ENCODE peak calls at places on chromosomes 11 and 22, in five cellular contexts. One of them, this sample, is unnamed.

GRCh38 chr11:71080239-71081097 is 171.9 kb downstream of the SHANK2 start:
- DNase-seq in HuH-7.5: peak; percentile 85
- DNase-seq in M059J: peak; percentile 71
- DNase-seq in skeletal muscle cell: no peak
- DNase-seq in activated T-cell treated with anti-CD3 and anti-CD28 coated beads for 1 hour: no peak
- DNase-seq in this sample: peak; percentile 85

GRCh38 chr11:5071815-5072214 is 2.4 kb downstream of the OR52E1 start:
- DNase-seq in HuH-7.5: no peak
- DNase-seq in M059J: no peak
- DNase-seq in skeletal muscle cell: no peak
- DNase-seq in activated T-cell treated with anti-CD3 and anti-CD28 coated beads for 1 hour: no peak
- DNase-seq in this sample: peak; percentile 10

GRCh38 chr11:11155962-11156815 is 196.9 kb downstream of the CSNK2A3 start:
- DNase-seq in HuH-7.5: peak; percentile 30
- DNase-seq in M059J: no peak
- DNase-seq in skeletal muscle cell: no peak
- DNase-seq in activated T-cell treated with anti-CD3 and anti-CD28 coated beads for 1 hour: peak; percentile 42
- DNase-seq in this sample: peak; percentile 30

GRCh38 chr11:75600356-75600755 is 38.3 kb downstream of the SERPINH1 start:
- DNase-seq in HuH-7.5: no peak
- DNase-seq in M059J: no peak
- DNase-seq in skeletal muscle cell: no peak
- DNase-seq in activated T-cell treated with anti-CD3 and anti-CD28 coated beads for 1 hour: no peak
- DNase-seq in this sample: no peak

GRCh38 chr22:23849009-23850006 is 8.4 kb upstream of the SLC2A11 start:
- DNase-seq in HuH-7.5: peak; percentile 93
- DNase-seq in M059J: peak; percentile 61
- DNase-seq in skeletal muscle cell: no peak
- DNase-seq in activated T-cell treated with anti-CD3 and anti-CD28 coated beads for 1 hour: peak; percentile 81
- DNase-seq in this sample: peak; percentile 79

GRCh38 chr11:6111635-6112034 is 4.2 kb downstream of the OR56B4 start:
- DNase-seq in HuH-7.5: no peak
- DNase-seq in M059J: no peak
- DNase-seq in skeletal muscle cell: no peak
- DNase-seq in activated T-cell treated with anti-CD3 and anti-CD28 coated beads for 1 hour: no peak
- DNase-seq in this sample: no peak

GRCh38 chr11:102882389-102883024 is 7.7 kb upstream of the MMP12 start:
- DNase-seq in HuH-7.5: no peak
- DNase-seq in M059J: peak; percentile 58
- DNase-seq in skeletal muscle cell: peak; percentile 62
- DNase-seq in activated T-cell treated with anti-CD3 and anti-CD28 coated beads for 1 hour: no peak
- DNase-seq in this sample: peak; percentile 4

GRCh38 chr22:43263645-43264514 is 76.9 kb upstream of the TTLL12 start:
- DNase-seq in HuH-7.5: peak; percentile 51
- DNase-seq in M059J: peak; percentile 88
- DNase-seq in skeletal muscle cell: peak; percentile 52
- DNase-seq in activated T-cell treated with anti-CD3 and anti-CD28 coated beads for 1 hour: peak; percentile 75
- DNase-seq in this sample: peak; percentile 96

GRCh38 chr22:23204541-23205157 is 24.3 kb downstream of the BCR start:
- DNase-seq in HuH-7.5: no peak
- DNase-seq in M059J: no peak
- DNase-seq in skeletal muscle cell: no peak
- DNase-seq in activated T-cell treated with anti-CD3 and anti-CD28 coated beads for 1 hour: no peak
- DNase-seq in this sample: no peak

GRCh38 chr22:45632791-45633515 is 38.7 kb upstream of the ATXN10 start:
- DNase-seq in HuH-7.5: no peak
- DNase-seq in M059J: no peak
- DNase-seq in skeletal muscle cell: no peak
- DNase-seq in activated T-cell treated with anti-CD3 and anti-CD28 coated beads for 1 hour: no peak
- DNase-seq in this sample: peak; percentile 34